ENCODE peak calls at places on chromosomes 4 and X, in seven cellular contexts. U is adipocyte, V is EH, F is ecto neural progenitor cell, R is keratinocyte, L is endothelial cell, J is H54. B is an unnamed sample.

GRCh38 chr4:152259866-152260265 is 276.0 kb downstream of the FBXW7 start:
- DNase-seq in U (peak; percentile 6), V (peak; percentile 57), F (no peak), R (peak; percentile 94), L (no peak), J (peak; percentile 12), B (no peak)

GRCh38 chr4:150119492-150119891 is 41.2 kb downstream of the DCLK2 start:
- DNase-seq in U (peak; percentile 67), V (peak; percentile 74), F (no peak), R (no peak), L (no peak), J (no peak), B (no peak)

GRCh38 chr4:152454398-152455011 is 81.4 kb downstream of the FBXW7 start:
- DNase-seq in U (peak; percentile 76), V (peak; percentile 39), F (no peak), R (no peak), L (no peak), J (no peak), B (no peak)

GRCh38 chr4:159547645-159548308 is 444.9 kb downstream of the RAPGEF2 start:
- DNase-seq in U (no peak), V (peak; percentile 3), F (no peak), R (peak; percentile 48), L (no peak), J (no peak), B (no peak)

GRCh38 chrX:28491941-28492340 is 95.3 kb upstream of the IL1RAPL1 start:
- DNase-seq in U (no peak), V (no peak), F (no peak), R (no peak), L (no peak), J (no peak), B (no peak)

GRCh38 chrX:107449490-107450175 is at the start of gene FRMPD3:
- DNase-seq in U (peak; percentile 35), V (no peak), F (peak; percentile 61), R (no peak), L (no peak), J (no peak), B (no peak)

GRCh38 chr4:72858328-72858727 is 211.2 kb downstream of the COX18 start:
- DNase-seq in U (peak; percentile 81), V (peak; percentile 94), F (no peak), R (no peak), L (no peak), J (no peak), B (no peak)

GRCh38 chr4:173012608-173013007 is 156.0 kb upstream of the GALNT7 start:
- DNase-seq in U (no peak), V (no peak), F (no peak), R (no peak), L (no peak), J (no peak), B (no peak)

GRCh38 chr4:48813984-48814383 is 16.9 kb upstream of the OCIAD1 start:
- DNase-seq in U (no peak), V (no peak), F (no peak), R (no peak), L (no peak), J (no peak), B (no peak)

GRCh38 chrX:131728295-131729145 is 184.6 kb downstream of the OR13H1 start:
- DNase-seq in U (peak; percentile 90), V (no peak), F (no peak), R (no peak), L (no peak), J (no peak), B (peak; percentile 77)

GRCh38 chr4:64897683-64898082 is 488.4 kb upstream of the TECRL start:
- DNase-seq in U (no peak), V (no peak), F (no peak), R (no peak), L (no peak), J (no peak), B (no peak)

GRCh38 chr4:14241574-14241973 is 614.0 kb upstream of the BOD1L1 start:
- DNase-seq in U (peak; percentile 7), V (no peak), F (no peak), R (no peak), L (no peak), J (no peak), B (no peak)

GRCh38 chrX:48532201-48532600 is 7.3 kb upstream of the TBC1D25 start:
- DNase-seq in U (no peak), V (no peak), F (no peak), R (no peak), L (no peak), J (no peak), B (no peak)

GRCh38 chr4:24529555-24529954 is 54.8 kb downstream of the DHX15 start:
- DNase-seq in U (no peak), V (no peak), F (no peak), R (no peak), L (no peak), J (no peak), B (no peak)

GRCh38 chr4:173025131-173025530 is 143.5 kb upstream of the GALNT7 start:
- DNase-seq in U (peak; percentile 91), V (peak; percentile 75), F (peak; percentile 54), R (no peak), L (peak; percentile 31), J (peak; percentile 26), B (no peak)

GRCh38 chrX:56947695-56948094 is 47.6 kb downstream of the SPIN3 start:
- DNase-seq in U (peak; percentile 14), V (peak; percentile 72), F (no peak), R (peak; percentile 5), L (no peak), J (no peak), B (no peak)

GRCh38 chrX:78375894-78376293 is 48.5 kb upstream of the CYSLTR1 start:
- DNase-seq in U (no peak), V (peak; percentile 52), F (no peak), R (peak; percentile 23), L (no peak), J (no peak), B (no peak)

GRCh38 chrX:115561605-115562491 is 874 bp downstream of the PLS3 start:
- DNase-seq in U (peak; percentile 65), V (peak; percentile 60), F (peak; percentile 81), R (no peak), L (peak; percentile 28), J (no peak), B (no peak)

GRCh38 chr4:906311-907102 is 25.6 kb downstream of the GAK start:
- DNase-seq in U (no peak), V (no peak), F (no peak), R (no peak), L (no peak), J (no peak), B (no peak)

GRCh38 chr4:15021301-15021700 is 19.0 kb downstream of the CPEB2 start:
- DNase-seq in U (no peak), V (no peak), F (no peak), R (no peak), L (no peak), J (no peak), B (no peak)

GRCh38 chrX:153934473-153935325 is at the start of gene NAA10:
- DNase-seq in U (peak; percentile 87), V (peak; percentile 76), F (peak; percentile 75), R (no peak), L (peak; percentile 64), J (peak; percentile 91), B (no peak)

GRCh38 chrX:115393271-115393670 is 103.8 kb downstream of the LUZP4 start:
- DNase-seq in U (no peak), V (peak; percentile 59), F (no peak), R (no peak), L (no peak), J (no peak), B (no peak)

GRCh38 chrX:22652596-22652995 is 347.2 kb upstream of the DDX53 start:
- DNase-seq in U (peak; percentile 10), V (peak; percentile 43), F (peak; percentile 49), R (no peak), L (no peak), J (no peak), B (no peak)

GRCh38 chr4:3613980-3614730 is 81.9 kb upstream of the LRPAP1 start:
- DNase-seq in U (peak; percentile 20), V (no peak), F (no peak), R (no peak), L (no peak), J (no peak), B (no peak)

GRCh38 chrX:154505726-154506125 is 10.3 kb downstream of the FAM3A start:
- DNase-seq in U (peak; percentile 39), V (peak; percentile 77), F (no peak), R (no peak), L (no peak), J (peak; percentile 53), B (no peak)

GRCh38 chrX:130084651-130085237 is 25.6 kb downstream of the ELF4 start:
- DNase-seq in U (no peak), V (no peak), F (no peak), R (no peak), L (no peak), J (no peak), B (no peak)

GRCh38 chrX:18897611-18898010 is 86.3 kb downstream of the PHKA2 start:
- DNase-seq in U (no peak), V (no peak), F (no peak), R (no peak), L (no peak), J (no peak), B (no peak)

GRCh38 chr4:1556541-1557220 is 127.4 kb downstream of the FAM53A start:
- DNase-seq in U (no peak), V (no peak), F (no peak), R (no peak), L (no peak), J (no peak), B (no peak)

GRCh38 chrX:15567886-15568616 is 32.7 kb downstream of the ACE2 start:
- DNase-seq in U (peak; percentile 20), V (no peak), F (no peak), R (no peak), L (no peak), J (no peak), B (no peak)

GRCh38 chr4:123856689-123857545 is 460.3 kb downstream of the SPRY1 start:
- DNase-seq in U (peak; percentile 54), V (peak; percentile 56), F (peak; percentile 55), R (no peak), L (peak; percentile 61), J (peak; percentile 0), B (peak; percentile 4)

GRCh38 chr4:54940996-54941395 is 184.4 kb downstream of the KDR start:
- DNase-seq in U (no peak), V (no peak), F (no peak), R (no peak), L (no peak), J (no peak), B (no peak)

GRCh38 chrX:38692961-38693360 is 108.3 kb upstream of the MID1IP1 start:
- DNase-seq in U (no peak), V (no peak), F (no peak), R (no peak), L (no peak), J (no peak), B (no peak)

GRCh38 chrX:136531951-136532350 is at the start of gene VGLL1:
- DNase-seq in U (no peak), V (no peak), F (no peak), R (no peak), L (no peak), J (no peak), B (no peak)

GRCh38 chrX:154652311-154653047 is 900 bp downstream of the CTAG2 start:
- DNase-seq in U (no peak), V (no peak), F (no peak), R (no peak), L (no peak), J (no peak), B (no peak)

GRCh38 chr4:161604516-161605300 is 559.1 kb downstream of the FSTL5 start:
- DNase-seq in U (no peak), V (no peak), F (no peak), R (no peak), L (no peak), J (no peak), B (no peak)

GRCh38 chrX:107718156-107718621 is 57.4 kb downstream of the TSC22D3 start:
- DNase-seq in U (peak; percentile 93), V (peak; percentile 76), F (no peak), R (no peak), L (peak; percentile 66), J (peak; percentile 38), B (peak; percentile 57)

GRCh38 chr4:25563071-25563564 is 92.5 kb upstream of the SLC34A2 start:
- DNase-seq in U (no peak), V (no peak), F (no peak), R (no peak), L (no peak), J (no peak), B (no peak)

GRCh38 chr4:139229534-139230039 is 50.4 kb downstream of the MGARP start:
- DNase-seq in U (peak; percentile 89), V (peak; percentile 70), F (no peak), R (no peak), L (no peak), J (peak; percentile 10), B (no peak)